ENCODE peak calls at places on chromosomes 2 and 18, in nine cellular contexts. One of them, this sample, is unnamed.

GRCh38 chr2:9720352-9721093 is 89.7 kb upstream of the YWHAQ start:
- DNase-seq in substantia nigra: no peak
- DNase-seq in anterior cingulate cortex: no peak
- DNase-seq in activated CD8-positive, alpha-beta memory T cell treated with anti-CD3 and anti-CD28 coated beads, Interleukin-2, amount 50 U/mL, for 48 hours: no peak
- DNase-seq in NCI-H748 treated with DMSO at 0.1 percent for 48 hours: no peak
- DNase-seq in amniotic epithelial cell: no peak
- DNase-seq in NCI-H1092: peak; percentile 70
- DNase-seq in A172: no peak
- DNase-seq in hippocampal formation: no peak
- DNase-seq in this sample: no peak

GRCh38 chr2:44616616-44617266 is 255.0 kb downstream of the CAMKMT start:
- DNase-seq in amniotic epithelial cell: no peak
- DNase-seq in substantia nigra: no peak
- DNase-seq in A172: no peak
- DNase-seq in NCI-H748 treated with DMSO at 0.1 percent for 48 hours: no peak
- DNase-seq in activated CD8-positive, alpha-beta memory T cell treated with anti-CD3 and anti-CD28 coated beads, Interleukin-2, amount 50 U/mL, for 48 hours: no peak
- DNase-seq in NCI-H1092: no peak
- DNase-seq in hippocampal formation: no peak
- DNase-seq in anterior cingulate cortex: no peak
- DNase-seq in this sample: no peak

GRCh38 chr2:237235383-237236095 is 149.8 kb downstream of the COPS8 start:
- DNase-seq in hippocampal formation: no peak
- DNase-seq in activated CD8-positive, alpha-beta memory T cell treated with anti-CD3 and anti-CD28 coated beads, Interleukin-2, amount 50 U/mL, for 48 hours: no peak
- DNase-seq in A172: peak; percentile 78
- DNase-seq in NCI-H748 treated with DMSO at 0.1 percent for 48 hours: no peak
- DNase-seq in NCI-H1092: no peak
- DNase-seq in substantia nigra: no peak
- DNase-seq in amniotic epithelial cell: peak; percentile 93
- DNase-seq in anterior cingulate cortex: no peak
- DNase-seq in this sample: no peak

GRCh38 chr2:200221055-200221692 is 85.3 kb upstream of the SPATS2L start:
- DNase-seq in A172: no peak
- DNase-seq in anterior cingulate cortex: no peak
- DNase-seq in amniotic epithelial cell: no peak
- DNase-seq in activated CD8-positive, alpha-beta memory T cell treated with anti-CD3 and anti-CD28 coated beads, Interleukin-2, amount 50 U/mL, for 48 hours: no peak
- DNase-seq in NCI-H1092: no peak
- DNase-seq in hippocampal formation: no peak
- DNase-seq in NCI-H748 treated with DMSO at 0.1 percent for 48 hours: no peak
- DNase-seq in substantia nigra: no peak
- DNase-seq in this sample: no peak

GRCh38 chr2:108573070-108573469 is 38.8 kb downstream of the LIMS1 start:
- DNase-seq in activated CD8-positive, alpha-beta memory T cell treated with anti-CD3 and anti-CD28 coated beads, Interleukin-2, amount 50 U/mL, for 48 hours: no peak
- DNase-seq in A172: no peak
- DNase-seq in anterior cingulate cortex: no peak
- DNase-seq in hippocampal formation: no peak
- DNase-seq in substantia nigra: no peak
- DNase-seq in amniotic epithelial cell: peak; percentile 79
- DNase-seq in NCI-H1092: no peak
- DNase-seq in NCI-H748 treated with DMSO at 0.1 percent for 48 hours: no peak
- DNase-seq in this sample: no peak

GRCh38 chr2:39107156-39107555 is 13.7 kb downstream of the SOS1 start:
- DNase-seq in activated CD8-positive, alpha-beta memory T cell treated with anti-CD3 and anti-CD28 coated beads, Interleukin-2, amount 50 U/mL, for 48 hours: no peak
- DNase-seq in hippocampal formation: peak; percentile 11
- DNase-seq in A172: no peak
- DNase-seq in NCI-H748 treated with DMSO at 0.1 percent for 48 hours: no peak
- DNase-seq in amniotic epithelial cell: peak; percentile 21
- DNase-seq in NCI-H1092: no peak
- DNase-seq in anterior cingulate cortex: no peak
- DNase-seq in substantia nigra: no peak
- DNase-seq in this sample: no peak

GRCh38 chr2:199818754-199819153 is 32.2 kb downstream of the FTCDNL1 start:
- DNase-seq in anterior cingulate cortex: no peak
- DNase-seq in substantia nigra: no peak
- DNase-seq in NCI-H1092: no peak
- DNase-seq in amniotic epithelial cell: no peak
- DNase-seq in A172: no peak
- DNase-seq in hippocampal formation: no peak
- DNase-seq in NCI-H748 treated with DMSO at 0.1 percent for 48 hours: peak; percentile 60
- DNase-seq in activated CD8-positive, alpha-beta memory T cell treated with anti-CD3 and anti-CD28 coated beads, Interleukin-2, amount 50 U/mL, for 48 hours: no peak
- DNase-seq in this sample: no peak

GRCh38 chr2:147293958-147294824 is 550.6 kb upstream of the ACVR2A start:
- DNase-seq in substantia nigra: no peak
- DNase-seq in amniotic epithelial cell: no peak
- DNase-seq in activated CD8-positive, alpha-beta memory T cell treated with anti-CD3 and anti-CD28 coated beads, Interleukin-2, amount 50 U/mL, for 48 hours: no peak
- DNase-seq in anterior cingulate cortex: no peak
- DNase-seq in hippocampal formation: no peak
- DNase-seq in A172: no peak
- DNase-seq in NCI-H748 treated with DMSO at 0.1 percent for 48 hours: no peak
- DNase-seq in NCI-H1092: no peak
- DNase-seq in this sample: no peak

GRCh38 chr2:148989882-148990493 is 48.5 kb upstream of the LYPD6B start:
- DNase-seq in amniotic epithelial cell: peak; percentile 76
- DNase-seq in NCI-H1092: peak; percentile 23
- DNase-seq in activated CD8-positive, alpha-beta memory T cell treated with anti-CD3 and anti-CD28 coated beads, Interleukin-2, amount 50 U/mL, for 48 hours: no peak
- DNase-seq in A172: peak; percentile 86
- DNase-seq in substantia nigra: no peak
- DNase-seq in anterior cingulate cortex: no peak
- DNase-seq in hippocampal formation: peak; percentile 60
- DNase-seq in NCI-H748 treated with DMSO at 0.1 percent for 48 hours: peak; percentile 60
- DNase-seq in this sample: peak; percentile 72

GRCh38 chr18:26429535-26429934 is 118.8 kb downstream of the KCTD1 start:
- DNase-seq in NCI-H1092: no peak
- DNase-seq in hippocampal formation: no peak
- DNase-seq in substantia nigra: no peak
- DNase-seq in A172: peak; percentile 79
- DNase-seq in anterior cingulate cortex: no peak
- DNase-seq in activated CD8-positive, alpha-beta memory T cell treated with anti-CD3 and anti-CD28 coated beads, Interleukin-2, amount 50 U/mL, for 48 hours: no peak
- DNase-seq in amniotic epithelial cell: peak; percentile 86
- DNase-seq in NCI-H748 treated with DMSO at 0.1 percent for 48 hours: no peak
- DNase-seq in this sample: peak; percentile 47

GRCh38 chr2:191280304-191280703 is 35.1 kb downstream of the MYO1B start:
- DNase-seq in amniotic epithelial cell: no peak
- DNase-seq in hippocampal formation: no peak
- DNase-seq in substantia nigra: no peak
- DNase-seq in A172: no peak
- DNase-seq in anterior cingulate cortex: no peak
- DNase-seq in NCI-H1092: no peak
- DNase-seq in NCI-H748 treated with DMSO at 0.1 percent for 48 hours: no peak
- DNase-seq in activated CD8-positive, alpha-beta memory T cell treated with anti-CD3 and anti-CD28 coated beads, Interleukin-2, amount 50 U/mL, for 48 hours: no peak
- DNase-seq in this sample: no peak

GRCh38 chr2:45168731-45169338 is 159.6 kb upstream of the SIX2 start:
- DNase-seq in amniotic epithelial cell: no peak
- DNase-seq in NCI-H1092: peak; percentile 23
- DNase-seq in A172: no peak
- DNase-seq in hippocampal formation: no peak
- DNase-seq in NCI-H748 treated with DMSO at 0.1 percent for 48 hours: peak; percentile 16
- DNase-seq in anterior cingulate cortex: no peak
- DNase-seq in activated CD8-positive, alpha-beta memory T cell treated with anti-CD3 and anti-CD28 coated beads, Interleukin-2, amount 50 U/mL, for 48 hours: peak; percentile 53
- DNase-seq in substantia nigra: no peak
- DNase-seq in this sample: no peak

GRCh38 chr18:48607049-48607984 is 68.5 kb downstream of the CTIF start:
- DNase-seq in substantia nigra: no peak
- DNase-seq in amniotic epithelial cell: peak; percentile 92
- DNase-seq in NCI-H1092: no peak
- DNase-seq in A172: peak; percentile 83
- DNase-seq in NCI-H748 treated with DMSO at 0.1 percent for 48 hours: no peak
- DNase-seq in activated CD8-positive, alpha-beta memory T cell treated with anti-CD3 and anti-CD28 coated beads, Interleukin-2, amount 50 U/mL, for 48 hours: no peak
- DNase-seq in anterior cingulate cortex: no peak
- DNase-seq in hippocampal formation: no peak
- DNase-seq in this sample: peak; percentile 53

This sample was measured in AG09319.